ENCODE peak calls at places on chromosomes 6 and 20, in five cellular contexts. W is lung, K is sigmoid colon, M is GM23248, H is A549. E is an unnamed sample. For H3K4me1, the result is how much of the 10 kb centered on the place peaks cover.

GRCh38 chr6:132959927-132960326 is 145.6 kb downstream of the RPS12 start:
- DNase-seq in W (no peak), H (no peak), M (no peak), K (no peak), E (no peak)

GRCh38 chr20:21681219-21681931 is 24.1 kb upstream of the PAX1 start:
- DNase-seq in W (no peak), K (no peak), M (peak), H (no peak), E (no peak)

GRCh38 chr6:158039571-158040050 is 57.9 kb downstream of the SYNJ2 start:
- DNase-seq in M (no peak), W (no peak), K (peak), H (peak), E (no peak)

GRCh38 chr6:91697010-91697694 is 1110.3 kb upstream of the MAP3K7 start:
- DNase-seq in H (no peak), K (no peak), W (no peak), M (no peak), E (no peak)

GRCh38 chr6:140388815-140389214 is 1014.4 kb upstream of the CITED2 start:
- DNase-seq in W (no peak), K (no peak), H (no peak), M (no peak), E (no peak)

GRCh38 chr20:3398681-3399252 is 8.7 kb downstream of the DNAAF9 start:
- DNase-seq in K (no peak), H (no peak), M (peak), W (no peak), E (no peak)

GRCh38 chr20:38583306-38583705 is 2.3 kb downstream of the ADIG start:
- DNase-seq in M (no peak), H (no peak), W (no peak), K (no peak), E (no peak)

GRCh38 chr20:50305636-50306477 is 115.2 kb downstream of the CEBPB start:
- DNase-seq in H (peak), W (no peak), K (peak), M (peak), E (no peak)

DNA sequence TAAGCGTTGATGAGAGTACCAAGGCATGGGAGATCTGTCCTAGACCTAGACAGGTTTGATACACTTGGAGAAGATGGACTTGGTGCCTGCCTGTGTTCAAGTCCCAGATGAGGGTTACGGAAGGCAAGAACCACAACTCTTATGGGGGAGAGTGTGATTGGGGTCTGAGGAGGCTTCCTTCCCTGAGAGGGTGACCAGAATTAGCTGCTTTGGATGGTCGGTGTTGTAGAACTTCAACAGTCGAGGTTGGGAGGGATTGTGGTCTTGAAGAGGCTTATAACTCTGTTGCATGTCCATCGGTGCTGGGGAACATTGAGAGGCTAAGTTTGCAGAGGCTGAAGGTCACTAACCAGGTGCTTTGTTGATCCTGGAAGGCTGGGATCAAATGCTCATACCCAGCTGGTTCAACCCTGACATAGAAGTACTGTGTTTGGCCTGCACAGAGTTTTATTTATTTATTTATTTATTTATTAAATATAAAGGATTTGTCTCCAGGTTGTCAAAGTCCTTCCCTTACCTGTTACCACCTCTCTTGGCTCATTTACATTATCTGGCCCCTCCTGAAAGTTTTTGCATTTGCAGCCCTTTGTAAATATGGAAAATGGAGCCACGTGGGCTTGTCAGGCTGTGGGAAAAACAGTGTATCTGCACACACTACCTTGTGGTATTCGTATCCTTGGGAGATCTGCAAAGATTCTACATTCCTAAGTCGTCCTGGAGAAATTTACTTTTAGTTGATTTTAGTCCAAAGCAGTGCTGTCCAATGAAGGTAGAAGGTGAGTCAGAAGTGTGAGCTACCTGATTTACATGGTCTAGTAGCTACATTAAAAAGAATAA is 15.8 kb upstream of the EFCAB8 start:
- DNase-seq in M (no peak), H (no peak), K (no peak), W (no peak), E (no peak)
- H3K4me1 ChIP-seq in M (under half), H (under half), K (under half), W (under half), E (under half)

GRCh38 chr6:145491126-145491525 is 244.2 kb downstream of the EPM2A start:
- DNase-seq in K (no peak), H (no peak), M (no peak), W (no peak), E (no peak)

GRCh38 chr6:145486306-145486705 is 249.0 kb downstream of the EPM2A start:
- DNase-seq in K (no peak), W (no peak), M (no peak), H (no peak), E (no peak)

DNA sequence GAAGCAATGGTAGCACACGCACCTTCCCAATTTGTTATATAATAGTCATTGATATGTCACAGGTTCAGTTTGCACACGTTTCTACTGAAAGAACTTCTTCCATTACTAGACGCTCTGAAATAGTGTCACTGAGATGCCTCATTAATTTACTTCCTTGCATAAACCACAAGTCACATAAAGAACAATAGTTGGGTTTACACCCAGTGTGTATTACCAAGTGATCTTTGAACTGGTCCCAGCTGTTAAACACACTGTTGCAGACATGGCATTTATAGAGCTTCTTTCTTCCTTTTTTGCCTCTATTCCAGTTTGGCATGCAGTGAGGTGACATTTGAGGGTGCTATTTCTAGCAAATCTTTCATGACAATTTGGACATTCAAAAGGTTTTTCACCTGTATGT is 245.3 kb downstream of the EPM2A start:
- DNase-seq in K (no peak), H (no peak), M (no peak), W (no peak), E (no peak)
- H3K4me3 ChIP-seq in K (no peak), H (no peak), M (no peak), W (no peak), E (no peak)

DNA sequence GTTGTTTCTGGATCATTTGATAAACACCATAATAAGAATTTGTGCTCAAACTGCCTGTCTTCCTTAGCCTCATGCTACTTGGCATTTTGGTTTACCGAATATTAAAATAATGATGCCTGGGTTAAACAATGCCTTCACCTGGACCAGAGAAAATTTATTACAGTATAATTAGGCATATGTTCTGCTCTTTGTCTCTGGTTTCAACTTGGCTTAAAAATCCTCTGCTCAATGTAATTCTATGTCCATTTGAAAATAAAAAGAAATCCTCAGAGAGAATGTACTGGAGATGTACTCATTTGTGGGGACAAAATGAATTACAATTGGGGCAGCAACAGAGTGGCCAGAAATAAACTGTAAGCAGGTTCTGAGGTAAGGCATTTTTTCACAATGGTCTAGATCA is 95.0 kb downstream of the DST start:
- DNase-seq in K (no peak), W (no peak), M (no peak), H (no peak), E (no peak)
- H3K4me1 ChIP-seq in K (half or more), W (under half), M (half or more), H (under half), E (under half)

GRCh38 chr6:30319146-30319835 is 7.4 kb upstream of the TRIM39 start:
- DNase-seq in W (no peak), M (peak), K (no peak), H (no peak), E (no peak)
- H3K4me3 ChIP-seq in W (no peak), M (no peak), K (no peak), H (no peak), E (no peak)

GRCh38 chr20:57685134-57685851 is 24.5 kb downstream of the PMEPA1 start:
- DNase-seq in K (no peak), H (no peak), M (no peak), W (no peak), E (no peak)
- H3K4me1 ChIP-seq in K (under half), H (half or more), M (under half), W (under half), E (under half)

GRCh38 chr20:62268228-62268900 is 30.0 kb downstream of the OSBPL2 start:
- DNase-seq in M (no peak), H (no peak), W (no peak), K (no peak), E (no peak)

GRCh38 chr20:62267543-62267942 is 29.2 kb downstream of the OSBPL2 start:
- DNase-seq in W (no peak), K (no peak), M (no peak), H (no peak), E (no peak)

GRCh38 chr20:62266340-62266739 is 28.0 kb downstream of the OSBPL2 start:
- DNase-seq in M (no peak), H (peak), W (no peak), K (no peak), E (no peak)

GRCh38 chr20:62265365-62265764 is 27.0 kb downstream of the OSBPL2 start:
- DNase-seq in K (no peak), M (no peak), W (no peak), H (no peak), E (no peak)

DNA sequence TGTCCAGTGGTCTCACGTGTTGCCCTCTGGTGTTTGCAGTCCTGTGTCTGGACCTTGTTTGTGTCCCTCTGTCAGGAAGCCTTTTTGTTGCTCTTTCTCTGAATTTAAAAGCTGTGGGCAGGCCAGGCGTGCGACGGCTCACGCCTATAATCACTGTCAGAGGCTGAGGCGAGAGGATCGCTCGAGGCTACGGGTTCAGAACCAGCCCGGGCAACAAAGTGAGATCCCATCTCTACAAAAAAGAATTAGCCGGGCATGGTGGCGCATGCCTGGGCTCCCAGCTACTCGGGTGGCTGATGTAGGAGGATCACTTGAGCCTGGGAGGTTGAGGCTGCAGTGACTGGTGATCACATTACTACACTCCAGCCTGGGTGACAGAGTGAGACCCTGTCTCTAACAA is 28.5 kb downstream of the OSBPL2 start:
- DNase-seq in W (no peak), K (no peak), M (no peak), H (no peak), E (no peak)
- H3K4me3 ChIP-seq in W (no peak), K (no peak), M (no peak), H (no peak), E (no peak)

GRCh38 chr20:43737925-43738324 is 11.1 kb upstream of the GTSF1L start:
- DNase-seq in W (no peak), K (no peak), M (no peak), H (no peak), E (no peak)

GRCh38 chr20:43740642-43741041 is 13.8 kb upstream of the GTSF1L start:
- DNase-seq in W (no peak), H (no peak), K (no peak), M (no peak), E (no peak)

GRCh38 chr20:43739148-43739749 is 12.4 kb upstream of the GTSF1L start:
- DNase-seq in M (no peak), W (no peak), K (no peak), H (no peak), E (no peak)

GRCh38 chr20:43731927-43732326 is 5.1 kb upstream of the GTSF1L start:
- DNase-seq in K (no peak), W (no peak), M (no peak), H (no peak), E (no peak)

GRCh38 chr20:43736588-43737091 is 9.8 kb upstream of the GTSF1L start:
- DNase-seq in W (no peak), M (no peak), H (no peak), K (no peak), E (no peak)
- H3K4me1 ChIP-seq in W (under half), M (under half), H (under half), K (under half), E (under half)

DNA sequence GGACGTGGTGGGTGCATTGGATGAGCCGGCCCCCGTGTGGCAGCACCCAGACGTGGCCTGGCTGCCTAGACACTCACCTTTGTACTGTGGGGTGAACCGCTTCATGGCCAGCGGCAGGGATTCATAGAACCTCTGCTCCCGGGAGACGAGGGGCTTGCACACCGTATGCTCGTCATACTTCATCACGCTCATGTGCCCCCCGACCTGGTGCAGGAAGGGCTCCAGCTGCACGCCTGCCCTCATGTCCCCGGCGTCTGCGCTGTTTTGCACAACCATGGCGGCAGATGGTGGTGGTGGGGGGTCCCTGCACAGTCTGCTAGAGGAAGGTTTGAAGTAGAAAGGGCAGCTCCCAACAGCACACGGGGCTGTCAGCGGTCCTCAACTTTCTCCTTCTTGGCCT is 11.5 kb downstream of the IP6K3 start:
- DNase-seq in H (no peak), W (no peak), M (no peak), K (no peak), E (no peak)
- H3K4me3 ChIP-seq in H (no peak), W (no peak), M (no peak), K (no peak), E (no peak)

DNA sequence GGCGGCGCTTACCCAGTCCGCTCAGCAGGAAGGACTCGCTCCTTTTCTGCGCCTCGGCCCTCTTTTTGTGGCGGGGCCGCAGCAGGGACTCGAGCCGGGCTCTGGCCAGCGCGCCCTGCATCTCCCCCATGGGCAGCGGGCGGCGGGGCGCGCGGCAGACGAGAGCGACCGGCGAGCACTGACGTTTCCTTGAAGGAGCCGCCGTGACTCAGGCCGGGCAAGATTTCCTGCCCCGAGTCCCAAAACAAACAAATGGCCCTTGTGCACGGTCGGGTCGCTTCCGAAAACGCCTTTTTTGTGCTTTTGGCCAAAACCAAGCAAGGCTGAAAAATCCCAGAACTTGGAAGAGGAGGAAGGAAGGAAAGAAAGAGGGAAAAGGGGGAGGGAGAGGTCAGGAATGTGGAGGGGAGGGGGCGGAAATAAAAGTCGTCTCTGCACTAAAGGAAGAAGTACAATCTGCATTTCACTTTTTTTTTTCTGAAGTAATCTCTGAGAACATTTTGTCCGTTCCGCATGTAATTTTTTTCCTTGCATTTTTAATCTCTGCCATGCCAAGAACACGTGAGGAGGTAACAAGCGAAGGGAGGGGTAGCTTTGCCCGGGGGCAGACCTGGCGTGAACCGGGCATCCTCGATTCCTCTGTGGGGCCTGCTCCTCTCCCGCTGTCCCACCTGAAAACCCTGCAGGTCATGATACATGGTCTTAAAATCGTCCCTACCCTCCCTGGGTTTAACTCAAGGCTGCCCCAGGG is 123.3 kb upstream of the SLC2A12 start:
- DNase-seq in W (peak), M (peak), K (peak), H (peak), E (no peak)
- H3K4me1 ChIP-seq in W (under half), M (under half), K (under half), H (under half), E (half or more)